ENCODE peak calls at places on chromosomes 12 and 14, in nine cellular contexts. N is psoas muscle; B is astrocyte of the spinal cord; T is cardiac muscle cell; A is thoracic aorta; S is fibroblast of pulmonary artery; V is CD4-positive, alpha-beta memory T cell; G is neuronal stem cell; K is NB4. L is an unnamed sample.

GRCh38 chr12:26608706-26609105 is 224.3 kb downstream of the ITPR2 start:
- DNase-seq in N (no peak), B (no peak), T (no peak), A (no peak), S (no peak), V (no peak), G (no peak), K (no peak), L (no peak)

GRCh38 chr12:121892673-121893561 is 4.3 kb downstream of the PSMD9 start:
- DNase-seq in N (no peak), B (no peak), T (no peak), A (no peak), S (no peak), V (no peak), G (no peak), K (no peak), L (no peak)

GRCh38 chr12:3920378-3921141 is 47.4 kb upstream of the PARP11 start:
- DNase-seq in N (no peak), B (peak), T (no peak), A (no peak), S (no peak), V (no peak), G (no peak), K (no peak), L (no peak)

GRCh38 chr14:24665440-24665991 is 31.5 kb upstream of the GZMB start:
- DNase-seq in N (no peak), B (no peak), T (no peak), A (no peak), S (no peak), V (no peak), G (no peak), K (peak), L (no peak)

GRCh38 chr12:29921307-29921706 is 137.6 kb upstream of the TMTC1 start:
- DNase-seq in N (no peak), B (peak), T (peak), A (no peak), S (peak), V (no peak), G (no peak), K (peak), L (no peak)

GRCh38 chr14:59464651-59465569 is at the start of gene GPR135:
- DNase-seq in N (peak), B (peak), T (peak), A (no peak), S (peak), V (peak), G (peak), K (no peak), L (peak)

GRCh38 chr14:99537399-99537798 is 56.2 kb downstream of the CCNK start:
- DNase-seq in N (no peak), B (peak), T (peak), A (no peak), S (peak), V (no peak), G (no peak), K (no peak), L (no peak)

GRCh38 chr12:119808441-119808840 is 68.7 kb downstream of the CIT start:
- DNase-seq in N (no peak), B (no peak), T (no peak), A (no peak), S (no peak), V (no peak), G (no peak), K (no peak), L (no peak)

GRCh38 chr14:25945746-25946145 is 652.1 kb downstream of the NOVA1 start:
- DNase-seq in N (no peak), B (no peak), T (no peak), A (no peak), S (no peak), V (no peak), G (no peak), K (no peak), L (no peak)

GRCh38 chr14:89586258-89587127 is 169.5 kb upstream of the FOXN3 start:
- DNase-seq in N (no peak), B (no peak), T (no peak), A (no peak), S (no peak), V (no peak), G (no peak), K (no peak), L (no peak)

GRCh38 chr12:62799126-62799736 is 135.7 kb downstream of the PPM1H start:
- DNase-seq in N (no peak), B (peak), T (peak), A (peak), S (peak), V (peak), G (peak), K (peak), L (no peak)

GRCh38 chr14:100688598-100689499 is 37.8 kb upstream of the DLK1 start:
- DNase-seq in N (no peak), B (peak), T (peak), A (no peak), S (peak), V (no peak), G (no peak), K (peak), L (no peak)

GRCh38 chr14:74257078-74257987 is 18.1 kb downstream of the VSX2 start:
- DNase-seq in N (peak), B (no peak), T (peak), A (no peak), S (peak), V (no peak), G (no peak), K (peak), L (peak)

GRCh38 chr12:111664961-111665865 is 20.5 kb downstream of the BRAP start:
- DNase-seq in N (no peak), B (no peak), T (no peak), A (no peak), S (no peak), V (no peak), G (no peak), K (no peak), L (no peak)

GRCh38 chr14:21102472-21103164 is 1.8 kb downstream of the TMEM253 start:
- DNase-seq in N (no peak), B (no peak), T (peak), A (no peak), S (no peak), V (no peak), G (no peak), K (no peak), L (no peak)

GRCh38 chr14:22463763-22464173 is 125.3 kb downstream of the DAD1 start:
- DNase-seq in N (no peak), B (no peak), T (no peak), A (no peak), S (no peak), V (no peak), G (no peak), K (no peak), L (no peak)

GRCh38 chr12:59787610-59788009 is 191.8 kb downstream of the SLC16A7 start:
- DNase-seq in N (no peak), B (no peak), T (no peak), A (no peak), S (no peak), V (no peak), G (no peak), K (no peak), L (no peak)

GRCh38 chr12:38771871-38772270 is 133.5 kb downstream of the CPNE8 start:
- DNase-seq in N (no peak), B (no peak), T (peak), A (no peak), S (peak), V (no peak), G (no peak), K (peak), L (no peak)

GRCh38 chr14:68476212-68476964 is 316.5 kb downstream of the ZFP36L1 start:
- DNase-seq in N (peak), B (peak), T (peak), A (no peak), S (peak), V (no peak), G (no peak), K (peak), L (peak)

GRCh38 chr12:27975222-27976136 is 2.9 kb upstream of the PTHLH start:
- DNase-seq in N (no peak), B (peak), T (peak), A (no peak), S (peak), V (no peak), G (peak), K (peak), L (peak)

GRCh38 chr14:22821193-22822016 is 6.2 kb upstream of the SLC7A7 start:
- DNase-seq in N (no peak), B (peak), T (peak), A (no peak), S (no peak), V (no peak), G (no peak), K (no peak), L (peak)

GRCh38 chr14:105171004-105171673 is 2.6 kb upstream of the JAG2 start:
- DNase-seq in N (peak), B (no peak), T (no peak), A (no peak), S (no peak), V (no peak), G (no peak), K (no peak), L (no peak)

GRCh38 chr12:113207621-113208040 is 13.6 kb upstream of the TPCN1 start:
- DNase-seq in N (no peak), B (no peak), T (no peak), A (no peak), S (no peak), V (peak), G (no peak), K (peak), L (no peak)

GRCh38 chr12:119444462-119445044 is 110.0 kb downstream of the CCDC60 start:
- DNase-seq in N (peak), B (peak), T (peak), A (no peak), S (peak), V (no peak), G (peak), K (peak), L (no peak)

GRCh38 chr12:91111366-91112321 is at the start of gene LUM:
- DNase-seq in N (peak), B (peak), T (peak), A (no peak), S (peak), V (no peak), G (peak), K (no peak), L (no peak)
- H3K4me3 ChIP-seq in N (peak), B (peak), T (no peak), A (peak), S (peak), V (no peak), G (no peak), K (no peak), L (no peak)

GRCh38 chr12:11797317-11797913 is 147.9 kb downstream of the ETV6 start:
- DNase-seq in N (no peak), B (peak), T (peak), A (peak), S (peak), V (no peak), G (no peak), K (peak), L (no peak)

GRCh38 chr12:11797993-11798720 is 148.7 kb downstream of the ETV6 start:
- DNase-seq in N (no peak), B (no peak), T (peak), A (no peak), S (peak), V (no peak), G (no peak), K (peak), L (no peak)

GRCh38 chr12:11795910-11796459 is 146.5 kb downstream of the ETV6 start:
- DNase-seq in N (no peak), B (peak), T (peak), A (no peak), S (peak), V (no peak), G (peak), K (no peak), L (no peak)

GRCh38 chr12:11801643-11802042 is 152.2 kb downstream of the ETV6 start:
- DNase-seq in N (no peak), B (no peak), T (no peak), A (no peak), S (no peak), V (no peak), G (no peak), K (peak), L (no peak)

GRCh38 chr12:11798856-11799530 is 149.5 kb downstream of the ETV6 start:
- DNase-seq in N (no peak), B (peak), T (peak), A (no peak), S (peak), V (no peak), G (no peak), K (peak), L (no peak)
- H3K4me3 ChIP-seq in N (no peak), B (no peak), T (no peak), A (no peak), S (no peak), V (no peak), G (no peak), K (peak), L (no peak)

DNA sequence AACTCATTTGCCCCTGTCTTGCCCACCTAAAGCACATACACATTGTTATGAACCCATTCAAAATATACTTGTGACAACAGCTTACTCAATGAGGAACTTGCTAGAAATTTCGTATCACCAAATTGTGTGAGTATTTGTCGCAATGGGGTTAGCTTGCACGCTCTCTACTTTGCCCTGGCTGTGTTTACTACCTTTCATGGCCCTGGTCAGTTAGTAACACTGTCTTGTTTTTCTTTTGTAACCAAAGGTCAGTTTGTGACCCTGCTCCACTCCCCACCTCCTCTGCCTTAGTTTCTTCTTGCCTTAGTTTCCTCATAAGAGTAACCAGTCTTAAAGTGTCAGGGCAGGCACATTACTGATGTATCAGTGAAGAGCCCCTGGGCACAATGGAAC is 205.8 kb upstream of the EEA1 start:
- DNase-seq in N (no peak), B (no peak), T (no peak), A (no peak), S (no peak), V (no peak), G (no peak), K (peak), L (no peak)
- H3K4me3 ChIP-seq in N (no peak), B (no peak), T (no peak), A (no peak), S (no peak), V (no peak), G (no peak), K (no peak), L (no peak)

GRCh38 chr12:106573239-106573638 is 9.6 kb upstream of the RFX4 start:
- DNase-seq in N (no peak), B (no peak), T (no peak), A (no peak), S (no peak), V (no peak), G (no peak), K (no peak), L (no peak)
- H3K4me3 ChIP-seq in N (no peak), B (no peak), T (no peak), A (no peak), S (no peak), V (no peak), G (no peak), K (no peak), L (no peak)

GRCh38 chr14:38207342-38207741 is 362 bp upstream of the SSTR1 start:
- DNase-seq in N (no peak), B (no peak), T (peak), A (no peak), S (peak), V (no peak), G (peak), K (no peak), L (no peak)

GRCh38 chr14:38210168-38210567 is 2.5 kb downstream of the SSTR1 start:
- DNase-seq in N (peak), B (peak), T (peak), A (no peak), S (peak), V (no peak), G (peak), K (no peak), L (no peak)

GRCh38 chr14:38207830-38208815 is at the start of gene SSTR1:
- DNase-seq in N (peak), B (peak), T (peak), A (no peak), S (peak), V (no peak), G (peak), K (no peak), L (no peak)

GRCh38 chr14:38209572-38210159 is 2.0 kb downstream of the SSTR1 start:
- DNase-seq in N (no peak), B (no peak), T (peak), A (no peak), S (peak), V (no peak), G (no peak), K (no peak), L (no peak)

GRCh38 chr14:38208825-38209562 is 1.3 kb downstream of the SSTR1 start:
- DNase-seq in N (peak), B (peak), T (peak), A (no peak), S (peak), V (no peak), G (peak), K (no peak), L (peak)
- H3K4me3 ChIP-seq in N (peak), B (peak), T (peak), A (peak), S (peak), V (no peak), G (peak), K (no peak), L (peak)